ENCODE peak calls at places on chromosomes 12 and 14, in six cellular contexts. One of them, this sample, is unnamed.

GRCh38 chr12:113221997-113222729 is 899 bp downstream of the TPCN1 start:
- DNase-seq in HepG2: no peak
- DNase-seq in HL-60: peak
- DNase-seq in GM12878: no peak
- DNase-seq in H1: peak
- DNase-seq in K562: no peak
- DNase-seq in this sample: no peak

GRCh38 chr14:77151245-77151644 is 9.7 kb upstream of the ZDHHC22 start:
- DNase-seq in HepG2: no peak
- DNase-seq in HL-60: no peak
- DNase-seq in GM12878: no peak
- DNase-seq in H1: peak
- DNase-seq in K562: peak
- DNase-seq in this sample: peak

GRCh38 chr14:28779416-28779941 is 12.9 kb downstream of the FOXG1 start:
- DNase-seq in HepG2: no peak
- DNase-seq in HL-60: no peak
- DNase-seq in GM12878: no peak
- DNase-seq in H1: no peak
- DNase-seq in K562: no peak
- DNase-seq in this sample: no peak

GRCh38 chr12:98424726-98425401 is 90.5 kb upstream of the TMPO start:
- DNase-seq in HepG2: peak
- DNase-seq in HL-60: peak
- DNase-seq in GM12878: no peak
- DNase-seq in H1: no peak
- DNase-seq in K562: peak
- DNase-seq in this sample: peak

GRCh38 chr12:4767181-4767580 is 47.0 kb downstream of the GALNT8 start:
- DNase-seq in HepG2: no peak
- DNase-seq in HL-60: no peak
- DNase-seq in GM12878: no peak
- DNase-seq in H1: no peak
- DNase-seq in K562: no peak
- DNase-seq in this sample: no peak

GRCh38 chr14:22471545-22472121 is 117.4 kb downstream of the DAD1 start:
- DNase-seq in HepG2: peak
- DNase-seq in HL-60: peak
- DNase-seq in GM12878: no peak
- DNase-seq in H1: peak
- DNase-seq in K562: peak
- DNase-seq in this sample: peak

GRCh38 chr12:10190558-10191388 is 11.9 kb downstream of the TMEM52B start:
- DNase-seq in HepG2: peak
- DNase-seq in HL-60: peak
- DNase-seq in GM12878: no peak
- DNase-seq in H1: peak
- DNase-seq in K562: peak
- DNase-seq in this sample: peak

GRCh38 chr14:105475916-105476845 is 1.6 kb downstream of the CRIP2 start:
- DNase-seq in HepG2: peak
- DNase-seq in HL-60: no peak
- DNase-seq in GM12878: no peak
- DNase-seq in H1: no peak
- DNase-seq in K562: no peak
- DNase-seq in this sample: peak

GRCh38 chr12:2290516-2291065 is 237.8 kb downstream of the CACNA1C start:
- DNase-seq in HepG2: no peak
- DNase-seq in HL-60: no peak
- DNase-seq in GM12878: no peak
- DNase-seq in H1: no peak
- DNase-seq in K562: no peak
- DNase-seq in this sample: no peak

GRCh38 chr14:34997762-34998161 is 15.0 kb downstream of the SRP54 start:
- DNase-seq in HepG2: no peak
- DNase-seq in HL-60: no peak
- DNase-seq in GM12878: no peak
- DNase-seq in H1: no peak
- DNase-seq in K562: no peak
- DNase-seq in this sample: no peak

GRCh38 chr12:53985900-53986685 is 1.1 kb downstream of the HOXC10 start:
- DNase-seq in HepG2: no peak
- DNase-seq in HL-60: peak
- DNase-seq in GM12878: no peak
- DNase-seq in H1: no peak
- DNase-seq in K562: peak
- DNase-seq in this sample: peak

GRCh38 chr14:54446201-54446693 is 5.1 kb upstream of the CNIH1 start:
- DNase-seq in HepG2: no peak
- DNase-seq in HL-60: peak
- DNase-seq in GM12878: no peak
- DNase-seq in H1: no peak
- DNase-seq in K562: no peak
- DNase-seq in this sample: no peak

GRCh38 chr14:24851406-24851805 is 198.5 kb downstream of the STXBP6 start:
- DNase-seq in HepG2: no peak
- DNase-seq in HL-60: no peak
- DNase-seq in GM12878: no peak
- DNase-seq in H1: no peak
- DNase-seq in K562: no peak
- DNase-seq in this sample: no peak

GRCh38 chr12:77940011-77940423 is 109.3 kb downstream of the NAV3 start:
- DNase-seq in HepG2: no peak
- DNase-seq in HL-60: no peak
- DNase-seq in GM12878: no peak
- DNase-seq in H1: no peak
- DNase-seq in K562: no peak
- DNase-seq in this sample: no peak

GRCh38 chr12:13307143-13307831 is 110.8 kb downstream of the EMP1 start:
- DNase-seq in HepG2: no peak
- DNase-seq in HL-60: no peak
- DNase-seq in GM12878: no peak
- DNase-seq in H1: no peak
- DNase-seq in K562: no peak
- DNase-seq in this sample: no peak

GRCh38 chr12:107318804-107319535 is 225.6 kb upstream of the CRY1 start:
- DNase-seq in HepG2: no peak
- DNase-seq in HL-60: peak
- DNase-seq in GM12878: no peak
- DNase-seq in H1: peak
- DNase-seq in K562: no peak
- DNase-seq in this sample: peak

DNA sequence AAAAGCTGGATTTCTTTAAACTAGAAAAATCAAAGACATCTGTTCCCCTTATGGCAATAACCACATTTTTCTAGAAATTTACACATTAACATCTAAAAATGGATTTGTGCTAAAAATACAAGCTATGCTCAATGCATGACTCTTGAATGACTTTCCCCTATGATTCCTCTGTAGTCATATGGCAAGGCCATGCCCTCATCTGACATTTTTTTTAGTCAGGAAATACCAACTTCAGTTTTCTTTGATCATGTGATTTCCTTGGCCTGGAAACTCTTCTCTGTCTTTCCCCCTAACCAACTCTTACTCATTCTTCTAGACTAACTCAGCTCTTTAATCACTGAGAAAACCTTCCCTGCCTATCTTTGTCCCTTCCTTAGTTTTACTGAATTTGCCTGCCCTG is 435.9 kb downstream of the NRXN3 start:
- DNase-seq in HepG2: no peak
- DNase-seq in HL-60: no peak
- DNase-seq in GM12878: no peak
- DNase-seq in H1: no peak
- DNase-seq in K562: no peak
- DNase-seq in this sample: no peak
- TF ChIP-seq GABPA in HepG2: no peak
- TF ChIP-seq GABPA in HL-60: no peak
- TF ChIP-seq GABPA in GM12878: no peak
- TF ChIP-seq GABPA in H1: no peak
- TF ChIP-seq GABPA in K562: no peak
- TF ChIP-seq GABPA in this sample: no peak

DNA sequence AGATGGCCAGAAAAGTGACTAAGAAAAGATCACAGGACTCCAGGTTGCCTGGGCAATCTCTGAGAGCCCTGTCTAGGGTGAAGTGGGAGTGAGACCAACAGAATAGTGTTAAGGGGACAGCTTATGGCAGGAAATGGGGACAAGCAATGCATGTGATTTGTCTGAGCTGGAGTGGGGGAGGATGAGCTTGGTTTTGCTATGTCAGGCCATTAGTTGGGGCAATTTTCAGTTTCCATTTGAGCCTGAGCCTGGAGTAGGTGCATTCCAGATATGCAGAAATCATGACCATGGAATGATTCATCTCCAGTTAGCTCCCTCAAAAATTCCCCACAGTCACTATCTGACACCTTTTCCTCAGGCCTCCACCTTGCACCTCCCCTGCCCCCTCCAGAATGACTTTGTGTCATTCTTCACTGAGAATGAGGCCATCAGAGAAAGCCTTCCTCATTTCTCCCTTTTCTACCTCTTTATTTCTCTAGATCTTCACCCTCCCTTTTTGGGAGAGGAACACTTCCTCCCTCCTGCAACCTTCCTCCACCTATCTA is 150.9 kb upstream of the PLEKHG7 start:
- DNase-seq in HepG2: no peak
- DNase-seq in HL-60: no peak
- DNase-seq in GM12878: peak
- DNase-seq in H1: no peak
- DNase-seq in K562: no peak
- DNase-seq in this sample: no peak
- TF ChIP-seq GABPA in HepG2: no peak
- TF ChIP-seq GABPA in HL-60: no peak
- TF ChIP-seq GABPA in GM12878: no peak
- TF ChIP-seq GABPA in H1: no peak
- TF ChIP-seq GABPA in K562: no peak
- TF ChIP-seq GABPA in this sample: no peak

GRCh38 chr12:64110864-64111263 is 111.2 kb downstream of the KICS2 start:
- DNase-seq in HepG2: no peak
- DNase-seq in HL-60: no peak
- DNase-seq in GM12878: no peak
- DNase-seq in H1: no peak
- DNase-seq in K562: no peak
- DNase-seq in this sample: no peak
- TF ChIP-seq GABPA in HepG2: no peak
- TF ChIP-seq GABPA in HL-60: no peak
- TF ChIP-seq GABPA in GM12878: no peak
- TF ChIP-seq GABPA in H1: no peak
- TF ChIP-seq GABPA in K562: no peak
- TF ChIP-seq GABPA in this sample: no peak

DNA sequence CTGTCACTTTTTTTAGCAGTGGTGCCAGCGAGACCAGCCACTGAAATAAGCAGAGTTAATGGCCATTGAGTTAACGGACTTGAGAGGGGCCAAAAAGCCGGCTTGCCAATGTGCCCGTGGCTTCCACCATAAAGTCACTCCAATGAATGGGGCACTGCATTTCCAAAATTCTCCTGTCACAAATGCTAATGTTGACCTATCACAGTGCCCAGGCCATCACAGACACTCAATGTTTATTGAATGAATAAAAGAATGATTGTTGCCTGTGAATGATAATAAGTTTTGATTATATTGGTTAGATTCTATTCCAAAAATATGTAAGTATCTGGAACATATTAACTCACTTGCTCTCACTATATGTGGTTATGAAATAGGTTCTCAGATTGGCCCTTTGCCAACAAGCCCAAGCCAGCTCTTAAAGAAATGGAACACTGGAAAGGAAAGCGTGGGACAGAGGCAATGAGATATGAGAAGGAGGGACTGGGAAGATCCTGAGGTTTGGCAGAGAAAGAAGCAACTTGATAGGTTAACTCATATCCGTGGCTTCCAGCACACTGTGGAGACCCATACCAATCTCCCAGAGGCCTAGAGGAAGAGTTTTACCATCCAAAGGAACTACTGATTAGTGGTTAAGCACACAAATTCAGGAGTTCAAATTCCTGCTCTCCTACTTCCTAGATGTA is 108.7 kb downstream of the BTG1 start:
- DNase-seq in HepG2: no peak
- DNase-seq in HL-60: no peak
- DNase-seq in GM12878: no peak
- DNase-seq in H1: no peak
- DNase-seq in K562: no peak
- DNase-seq in this sample: no peak
- TF ChIP-seq GABPA in HepG2: no peak
- TF ChIP-seq GABPA in HL-60: no peak
- TF ChIP-seq GABPA in GM12878: no peak
- TF ChIP-seq GABPA in H1: no peak
- TF ChIP-seq GABPA in K562: no peak
- TF ChIP-seq GABPA in this sample: no peak

DNA sequence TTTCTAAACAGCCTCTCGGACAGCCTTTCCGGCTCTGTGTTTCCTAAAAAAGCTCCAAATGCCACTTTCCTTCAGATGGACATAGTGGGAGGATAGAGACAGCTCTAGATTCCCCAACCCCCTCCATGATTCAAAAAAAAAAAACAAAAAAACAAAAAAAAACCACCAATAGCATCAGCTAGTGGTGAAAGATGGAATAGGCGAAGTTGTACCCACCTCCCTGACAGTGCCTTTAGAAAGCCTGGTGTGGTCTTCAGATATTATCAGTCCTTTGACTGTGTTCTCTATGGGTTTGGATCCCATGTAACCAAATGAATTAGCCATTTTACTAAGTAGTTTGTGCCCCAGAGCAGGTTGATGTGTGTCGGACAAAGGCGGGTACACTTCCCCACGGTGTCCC is 94.1 kb downstream of the PHETA1 start:
- DNase-seq in HepG2: no peak
- DNase-seq in HL-60: no peak
- DNase-seq in GM12878: no peak
- DNase-seq in H1: no peak
- DNase-seq in K562: no peak
- DNase-seq in this sample: peak
- TF ChIP-seq GABPA in HepG2: no peak
- TF ChIP-seq GABPA in HL-60: no peak
- TF ChIP-seq GABPA in GM12878: no peak
- TF ChIP-seq GABPA in H1: no peak
- TF ChIP-seq GABPA in K562: no peak
- TF ChIP-seq GABPA in this sample: no peak

DNA sequence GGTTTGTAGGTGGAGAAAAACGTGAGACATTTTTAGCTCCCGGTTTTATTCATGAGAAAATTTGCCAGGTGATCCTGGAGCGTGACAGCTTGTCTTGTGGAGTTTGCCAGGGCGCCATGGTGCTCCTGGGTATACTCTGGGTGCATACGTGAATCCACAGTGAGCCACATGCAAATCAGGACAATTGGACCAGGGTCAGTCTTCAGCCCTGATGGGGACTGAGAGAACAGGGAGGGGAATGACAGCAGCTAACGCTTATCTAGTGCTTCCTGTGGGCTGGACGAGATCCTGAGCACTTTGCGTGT is 118.2 kb upstream of the NCOR2 start:
- DNase-seq in HepG2: no peak
- DNase-seq in HL-60: no peak
- DNase-seq in GM12878: no peak
- DNase-seq in H1: no peak
- DNase-seq in K562: no peak
- DNase-seq in this sample: no peak
- TF ChIP-seq GABPA in HepG2: no peak
- TF ChIP-seq GABPA in HL-60: no peak
- TF ChIP-seq GABPA in GM12878: no peak
- TF ChIP-seq GABPA in H1: no peak
- TF ChIP-seq GABPA in K562: no peak
- TF ChIP-seq GABPA in this sample: no peak

GRCh38 chr12:58421990-58422389 is 480.6 kb downstream of the ATP23 start:
- DNase-seq in HepG2: no peak
- DNase-seq in HL-60: no peak
- DNase-seq in GM12878: no peak
- DNase-seq in H1: no peak
- DNase-seq in K562: no peak
- DNase-seq in this sample: no peak
- TF ChIP-seq GABPA in HepG2: no peak
- TF ChIP-seq GABPA in HL-60: no peak
- TF ChIP-seq GABPA in GM12878: no peak
- TF ChIP-seq GABPA in H1: no peak
- TF ChIP-seq GABPA in K562: no peak
- TF ChIP-seq GABPA in this sample: no peak

GRCh38 chr12:58633479-58633878 is 286.8 kb downstream of the LRIG3 start:
- DNase-seq in HepG2: no peak
- DNase-seq in HL-60: no peak
- DNase-seq in GM12878: no peak
- DNase-seq in H1: no peak
- DNase-seq in K562: no peak
- DNase-seq in this sample: no peak
- TF ChIP-seq GABPA in HepG2: no peak
- TF ChIP-seq GABPA in HL-60: no peak
- TF ChIP-seq GABPA in GM12878: no peak
- TF ChIP-seq GABPA in H1: no peak
- TF ChIP-seq GABPA in K562: no peak
- TF ChIP-seq GABPA in this sample: no peak

This sample was measured in SK-N-SH.